ENCODE peak calls at places on chromosomes 3 and 15, in nine cellular contexts. W is left ventricle myocardium inferior; G is colonic mucosa; S is kidney; V is CD8-positive, alpha-beta memory T cell; X is prostate gland; T is breast epithelium; Z is dorsolateral prefrontal cortex; A is HCT116. F is an unnamed sample.

GRCh38 chr15:66515901-66516322 is 10.8 kb downstream of the ZWILCH start:
- DNase-seq in W (no peak), G (no peak), S (no peak), V (no peak), X (no peak), T (no peak), Z (no peak), A (no peak), F (no peak)

GRCh38 chr3:177753498-177754155 is 556.3 kb upstream of the TBL1XR1 start:
- DNase-seq in W (peak), G (peak), S (peak), V (no peak), X (no peak), T (no peak), Z (no peak), A (no peak), F (peak)

GRCh38 chr3:98329392-98330124 is 24.1 kb upstream of the OR5K4 start:
- DNase-seq in W (peak), G (peak), S (no peak), V (peak), X (peak), T (no peak), Z (peak), A (peak), F (peak)

GRCh38 chr3:42057561-42058211 is 33.5 kb upstream of the TRAK1 start:
- DNase-seq in W (no peak), G (peak), S (no peak), V (no peak), X (no peak), T (no peak), Z (no peak), A (no peak), F (no peak)

GRCh38 chr3:41574900-41575299 is 375.6 kb downstream of the CTNNB1 start:
- DNase-seq in W (no peak), G (no peak), S (no peak), V (no peak), X (no peak), T (no peak), Z (no peak), A (no peak), F (no peak)

GRCh38 chr3:31550452-31551251 is 17.9 kb downstream of the STT3B start:
- DNase-seq in W (no peak), G (no peak), S (no peak), V (peak), X (no peak), T (no peak), Z (no peak), A (no peak), F (peak)

GRCh38 chr3:113968986-113969385 is 21.2 kb downstream of the ZDHHC23 start:
- DNase-seq in W (no peak), G (no peak), S (no peak), V (no peak), X (no peak), T (no peak), Z (no peak), A (no peak), F (no peak)

GRCh38 chr3:31361391-31362273 is 171.1 kb upstream of the STT3B start:
- DNase-seq in W (no peak), G (no peak), S (no peak), V (no peak), X (no peak), T (no peak), Z (no peak), A (peak), F (no peak)

GRCh38 chr3:43691120-43692002 is 623 bp downstream of the ABHD5 start:
- DNase-seq in W (peak), G (peak), S (peak), V (no peak), X (peak), T (peak), Z (peak), A (peak), F (peak)

GRCh38 chr15:29724026-29724425 is 98.2 kb downstream of the TJP1 start:
- DNase-seq in W (no peak), G (peak), S (no peak), V (no peak), X (no peak), T (no peak), Z (no peak), A (no peak), F (no peak)

GRCh38 chr3:50519471-50520089 is 16.1 kb upstream of the CACNA2D2 start:
- DNase-seq in W (peak), G (peak), S (no peak), V (peak), X (peak), T (peak), Z (peak), A (peak), F (peak)

GRCh38 chr15:98039596-98039995 is 79.1 kb downstream of the ARRDC4 start:
- DNase-seq in W (no peak), G (no peak), S (no peak), V (no peak), X (no peak), T (no peak), Z (no peak), A (no peak), F (no peak)

GRCh38 chr3:120160050-120160449 is 65.8 kb upstream of the GSK3B start:
- DNase-seq in W (peak), G (peak), S (peak), V (no peak), X (peak), T (peak), Z (no peak), A (peak), F (peak)

GRCh38 chr15:97009036-97009555 is 678.6 kb downstream of the NR2F2 start:
- DNase-seq in W (no peak), G (no peak), S (no peak), V (no peak), X (no peak), T (no peak), Z (no peak), A (no peak), F (no peak)

GRCh38 chr3:196422976-196423781 is 9.0 kb downstream of the UBXN7 start:
- DNase-seq in W (peak), G (peak), S (peak), V (no peak), X (peak), T (peak), Z (peak), A (no peak), F (no peak)

GRCh38 chr3:107394502-107394901 is 17.3 kb downstream of the CCDC54 start:
- DNase-seq in W (no peak), G (no peak), S (no peak), V (no peak), X (no peak), T (no peak), Z (no peak), A (no peak), F (no peak)

GRCh38 chr3:170713648-170714047 is 127.8 kb upstream of the SLC7A14 start:
- DNase-seq in W (no peak), G (no peak), S (no peak), V (no peak), X (no peak), T (no peak), Z (no peak), A (no peak), F (no peak)

GRCh38 chr3:107206141-107206540 is 171.1 kb upstream of the CCDC54 start:
- DNase-seq in W (no peak), G (peak), S (no peak), V (no peak), X (no peak), T (no peak), Z (no peak), A (peak), F (peak)

GRCh38 chr3:157532529-157533297 is 29.5 kb upstream of the VEPH1 start:
- DNase-seq in W (no peak), G (peak), S (no peak), V (no peak), X (peak), T (no peak), Z (no peak), A (peak), F (peak)

GRCh38 chr3:13095408-13095861 is 22.2 kb upstream of the IQSEC1 start:
- DNase-seq in W (no peak), G (no peak), S (no peak), V (no peak), X (no peak), T (no peak), Z (no peak), A (no peak), F (no peak)

GRCh38 chr3:34213481-34213880 is 415.1 kb downstream of the PDCD6IP start:
- DNase-seq in W (no peak), G (no peak), S (no peak), V (no peak), X (no peak), T (no peak), Z (peak), A (no peak), F (no peak)

GRCh38 chr3:34207826-34208225 is 409.4 kb downstream of the PDCD6IP start:
- DNase-seq in W (no peak), G (no peak), S (no peak), V (no peak), X (no peak), T (no peak), Z (no peak), A (no peak), F (no peak)

GRCh38 chr3:34212671-34213070 is 414.2 kb downstream of the PDCD6IP start:
- DNase-seq in W (no peak), G (no peak), S (no peak), V (no peak), X (peak), T (peak), Z (no peak), A (no peak), F (peak)

GRCh38 chr3:34216713-34217346 is 418.4 kb downstream of the PDCD6IP start:
- DNase-seq in W (no peak), G (no peak), S (no peak), V (no peak), X (no peak), T (no peak), Z (no peak), A (no peak), F (no peak)

DNA sequence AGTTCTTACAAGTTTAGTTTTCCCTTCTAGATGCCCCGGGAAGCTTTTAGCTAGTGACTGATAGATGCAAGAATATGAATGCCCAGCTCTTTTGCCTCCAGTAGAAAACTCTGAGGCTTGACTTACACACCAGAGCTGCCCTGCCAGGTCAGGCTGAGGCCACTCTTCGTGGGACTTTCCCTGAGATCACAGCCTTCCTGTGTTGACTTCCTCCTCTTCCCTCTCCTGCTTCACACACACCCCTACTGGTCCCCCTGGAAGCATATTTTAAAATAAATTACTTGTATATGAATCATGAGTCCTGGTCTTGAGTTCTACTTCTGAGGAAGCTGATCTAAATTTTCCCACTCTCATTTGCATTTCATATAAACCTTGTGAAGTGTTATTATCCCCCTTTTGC is 413.7 kb downstream of the PDCD6IP start:
- DNase-seq in W (no peak), G (no peak), S (no peak), V (no peak), X (no peak), T (no peak), Z (no peak), A (no peak), F (no peak)
- H3K27ac ChIP-seq in W (no peak), G (no peak), S (no peak), V (no peak), X (no peak), T (no peak), Z (no peak), A (no peak), F (no peak)

GRCh38 chr3:101938262-101938847 is 89.0 kb downstream of the NFKBIZ start:
- DNase-seq in W (no peak), G (no peak), S (no peak), V (peak), X (no peak), T (no peak), Z (no peak), A (no peak), F (no peak)
- H3K27ac ChIP-seq in W (no peak), G (no peak), S (no peak), V (no peak), X (no peak), T (no peak), Z (no peak), A (no peak), F (no peak)

DNA sequence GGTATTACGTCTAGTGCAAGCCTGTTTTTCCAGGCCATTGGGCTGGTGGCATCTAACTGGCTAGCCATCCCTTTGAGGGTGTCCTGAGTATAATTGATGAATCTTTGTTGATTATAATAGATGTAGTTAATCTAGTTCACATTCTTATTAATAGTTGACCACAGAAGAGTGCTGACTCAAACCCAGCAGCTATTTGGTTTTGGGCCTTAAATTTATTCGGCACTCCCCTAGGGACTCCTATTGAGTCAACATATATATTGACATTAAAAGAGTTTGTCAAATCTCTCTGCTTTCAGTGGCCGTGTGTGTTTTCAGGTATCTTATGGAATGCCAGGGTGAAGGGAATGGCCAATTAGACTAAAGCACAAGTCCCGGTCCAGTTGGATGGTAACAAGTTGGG is 19.7 kb downstream of the ARL8B start:
- DNase-seq in W (no peak), G (no peak), S (no peak), V (no peak), X (no peak), T (no peak), Z (no peak), A (no peak), F (no peak)
- H3K27ac ChIP-seq in W (no peak), G (no peak), S (no peak), V (no peak), X (no peak), T (no peak), Z (no peak), A (no peak), F (no peak)

GRCh38 chr3:184758056-184758455 is 46.2 kb upstream of the MAGEF1 start:
- DNase-seq in W (no peak), G (no peak), S (peak), V (no peak), X (no peak), T (no peak), Z (no peak), A (no peak), F (no peak)

GRCh38 chr3:184755315-184755731 is 43.5 kb upstream of the MAGEF1 start:
- DNase-seq in W (no peak), G (no peak), S (peak), V (no peak), X (no peak), T (no peak), Z (no peak), A (no peak), F (no peak)

GRCh38 chr3:184759666-184760200 is 47.9 kb upstream of the MAGEF1 start:
- DNase-seq in W (no peak), G (no peak), S (peak), V (no peak), X (no peak), T (no peak), Z (no peak), A (no peak), F (no peak)

GRCh38 chr3:184757010-184757651 is 45.3 kb upstream of the MAGEF1 start:
- DNase-seq in W (peak), G (peak), S (peak), V (no peak), X (no peak), T (no peak), Z (peak), A (no peak), F (peak)

DNA sequence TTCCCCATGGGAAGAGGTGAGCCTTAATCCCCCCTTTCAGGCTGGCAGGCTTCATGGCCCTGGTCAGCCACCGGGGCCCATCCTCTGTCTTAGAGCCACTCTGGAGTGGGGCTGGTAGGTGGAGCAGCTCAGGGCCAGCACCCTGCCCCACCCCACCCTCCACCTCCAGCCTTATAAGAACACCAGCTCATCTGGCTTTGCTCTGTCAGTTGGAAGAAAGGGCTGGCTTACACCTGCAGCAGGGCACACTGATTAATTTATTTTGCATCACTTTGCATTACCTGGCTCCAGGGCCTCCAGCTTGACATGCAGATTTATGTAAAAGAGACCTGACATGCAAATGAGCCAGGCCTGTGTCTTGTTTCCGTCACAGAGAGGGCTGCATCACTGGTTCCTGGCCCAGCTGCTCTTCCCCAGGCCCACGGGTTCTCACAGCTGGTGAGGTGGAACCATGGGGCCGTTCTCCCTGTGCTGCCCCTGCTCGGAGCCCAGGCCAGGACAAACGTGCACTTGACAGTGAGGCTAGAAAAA is 44.4 kb upstream of the MAGEF1 start:
- DNase-seq in W (no peak), G (no peak), S (peak), V (no peak), X (no peak), T (no peak), Z (no peak), A (no peak), F (no peak)
- H3K27ac ChIP-seq in W (peak), G (peak), S (no peak), V (no peak), X (peak), T (peak), Z (peak), A (no peak), F (no peak)

DNA sequence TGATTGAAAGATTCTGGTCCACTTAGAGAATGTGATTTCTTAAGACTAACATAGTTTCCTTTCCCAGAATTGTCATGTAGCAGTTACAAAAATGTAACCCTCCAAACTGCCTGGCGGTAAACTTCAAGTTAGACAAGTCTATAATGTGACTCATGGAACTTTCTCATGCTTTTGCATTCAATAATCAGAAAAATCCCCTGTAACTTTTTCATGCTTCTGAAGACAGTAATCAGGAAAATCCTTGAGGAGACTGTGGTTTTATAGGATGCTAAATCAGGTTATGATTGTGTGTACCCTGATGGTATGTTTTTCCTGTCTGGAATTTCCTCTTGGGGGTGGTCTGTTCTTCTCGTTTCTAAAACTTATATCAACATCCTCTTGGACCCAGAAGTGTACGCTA is 74.0 kb upstream of the RARB start:
- DNase-seq in W (no peak), G (no peak), S (no peak), V (no peak), X (no peak), T (no peak), Z (no peak), A (no peak), F (no peak)
- H3K27ac ChIP-seq in W (no peak), G (no peak), S (no peak), V (no peak), X (no peak), T (no peak), Z (no peak), A (no peak), F (no peak)

GRCh38 chr15:28101983-28102441 is 2.9 kb upstream of the OCA2 start:
- DNase-seq in W (no peak), G (no peak), S (no peak), V (no peak), X (no peak), T (no peak), Z (no peak), A (no peak), F (no peak)
- H3K27ac ChIP-seq in W (no peak), G (no peak), S (no peak), V (no peak), X (no peak), T (no peak), Z (no peak), A (no peak), F (no peak)

DNA sequence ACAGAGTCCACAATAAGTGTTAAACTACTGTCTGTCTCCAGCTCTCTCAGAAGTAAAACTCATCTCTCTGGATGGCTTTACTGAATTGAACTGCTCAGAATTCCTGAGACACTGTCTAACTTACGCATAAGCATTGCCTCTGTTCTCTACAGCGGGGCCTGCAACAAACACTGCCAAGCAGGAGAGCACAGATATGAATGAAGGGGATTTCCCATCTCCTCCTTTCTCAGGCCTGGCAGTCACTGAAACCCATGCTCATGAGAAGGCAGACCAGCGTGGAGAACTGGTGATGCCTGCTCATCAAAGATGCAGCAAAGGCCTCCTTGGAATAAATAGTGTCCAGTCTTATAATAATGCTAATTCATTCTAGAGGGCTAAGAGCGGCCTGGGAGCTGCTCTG is 10.3 kb downstream of the RASGRP1 start:
- DNase-seq in W (no peak), G (no peak), S (no peak), V (no peak), X (no peak), T (no peak), Z (no peak), A (no peak), F (no peak)
- H3K27ac ChIP-seq in W (no peak), G (no peak), S (peak), V (no peak), X (no peak), T (no peak), Z (peak), A (no peak), F (no peak)

GRCh38 chr15:57436166-57436565 is 59.9 kb downstream of the CGNL1 start:
- DNase-seq in W (no peak), G (no peak), S (no peak), V (no peak), X (no peak), T (no peak), Z (no peak), A (no peak), F (no peak)
- H3K27ac ChIP-seq in W (no peak), G (no peak), S (peak), V (no peak), X (no peak), T (no peak), Z (no peak), A (no peak), F (peak)